ENCODE peak calls at places on chromosomes 16 and 17, in seven cellular contexts. V is Daoy; S is hepatic stellate cell; D is NCI-H1436; F is stimulated activated CD8-positive, alpha-beta memory T cell treated with anti-CD3 and anti-CD28 coated beads, Interleukin-12 subunit alpha, Interleukin-12 subunit beta, amount 100 ng/mL, for 4 hours; G is SHP77; O is foreskin fibroblast. L is an unnamed sample.

GRCh38 chr17:31297090-31297489 is at the start of gene OMG:
- DNase-seq in V (no peak), O (no peak), F (no peak), D (no peak), S (no peak), G (no peak), L (no peak)

GRCh38 chr17:59167571-59168001 is 12.0 kb downstream of the PRR11 start:
- DNase-seq in V (peak), S (no peak), D (no peak), O (no peak), F (no peak), G (no peak), L (no peak)

GRCh38 chr17:81461607-81462500 is 50.7 kb downstream of the ACTG1 start:
- DNase-seq in V (no peak), S (no peak), F (no peak), G (no peak), O (no peak), D (no peak), L (no peak)

GRCh38 chr17:65711671-65712276 is 150.3 kb upstream of the AXIN2 start:
- DNase-seq in G (no peak), F (no peak), S (no peak), O (no peak), D (no peak), V (no peak), L (no peak)

GRCh38 chr16:12086861-12087260 is 110.3 kb downstream of the SNX29 start:
- DNase-seq in V (no peak), G (no peak), S (no peak), O (no peak), F (no peak), D (no peak), L (no peak)

GRCh38 chr17:4743216-4743615 is 3.5 kb upstream of the CXCL16 start:
- DNase-seq in G (no peak), V (no peak), O (no peak), S (no peak), D (no peak), F (no peak), L (no peak)

GRCh38 chr17:79026345-79027273 is 2.6 kb downstream of the C1QTNF1 start:
- DNase-seq in S (peak), O (peak), V (peak), D (no peak), G (peak), F (no peak), L (no peak)

GRCh38 chr17:32869345-32870026 is 7.4 kb downstream of the MYO1D start:
- DNase-seq in D (no peak), F (no peak), O (no peak), G (no peak), V (peak), S (no peak), L (no peak)

GRCh38 chr16:15807603-15808009 is 49.2 kb downstream of the MYH11 start:
- DNase-seq in V (peak), S (peak), O (no peak), G (no peak), D (no peak), F (no peak), L (no peak)

GRCh38 chr17:60524463-60525346 is 1.3 kb downstream of the APPBP2 start:
- DNase-seq in V (no peak), O (no peak), D (no peak), F (no peak), G (no peak), S (no peak), L (no peak)

GRCh38 chr17:57092171-57092570 is 7.1 kb downstream of the AKAP1 start:
- DNase-seq in G (no peak), D (no peak), F (no peak), O (peak), S (peak), V (no peak), L (no peak)

GRCh38 chr16:3038256-3038655 is 1.5 kb upstream of the BICDL2 start:
- DNase-seq in F (no peak), S (no peak), G (peak), O (no peak), D (no peak), V (no peak), L (no peak)

GRCh38 chr16:66937725-66938337 is 2.5 kb downstream of the CES2 start:
- DNase-seq in O (no peak), F (no peak), G (no peak), V (no peak), S (no peak), D (no peak), L (no peak)

GRCh38 chr17:77892469-77893143 is 65.9 kb upstream of the TNRC6C start:
- DNase-seq in F (no peak), D (no peak), S (no peak), O (no peak), G (no peak), V (no peak), L (no peak)

GRCh38 chr16:4958510-4959111 is 481 bp downstream of the SEC14L5 start:
- DNase-seq in G (no peak), V (no peak), S (no peak), F (no peak), D (no peak), O (no peak), L (no peak)

GRCh38 chr16:4257646-4258556 is 14.9 kb downstream of the TFAP4 start:
- DNase-seq in D (no peak), F (no peak), S (peak), O (no peak), G (no peak), V (no peak), L (no peak)

GRCh38 chr17:81579821-81580321 is 27.7 kb upstream of the FAAP100 start:
- DNase-seq in S (no peak), V (peak), D (no peak), F (no peak), G (no peak), O (no peak), L (no peak)

GRCh38 chr16:88627531-88628411 is 10.6 kb upstream of the IL17C start:
- DNase-seq in V (no peak), D (no peak), S (no peak), G (no peak), F (no peak), O (no peak), L (no peak)

GRCh38 chr17:72502111-72502939 is 381.5 kb downstream of the SOX9 start:
- DNase-seq in S (no peak), V (no peak), O (peak), D (no peak), G (no peak), F (no peak), L (no peak)

GRCh38 chr16:48101069-48101674 is 54.6 kb downstream of the ABCC12 start:
- DNase-seq in G (peak), V (no peak), F (no peak), S (no peak), D (no peak), O (no peak), L (peak)

GRCh38 chr17:41710472-41711090 is 1.6 kb upstream of the GAST start:
- DNase-seq in O (peak), G (peak), F (no peak), D (peak), S (no peak), V (peak), L (peak)

L was measured in NCI-H1092 treated with DMSO at 0.1 percent for 48 hours.